ENCODE peak calls at places on chromosome 9, in seven cellular contexts. N is tibial nerve, F is A549, Q is transverse colon, A is sigmoid colon, D is stomach, B is ovary. Y is an unnamed sample.
A peak's percentile ranks its signal among the peaks of the same experiment; 100 is the strongest.

GRCh38 chr9:134455951-134456739 is 129.9 kb downstream of the RXRA start:
- DNase-seq in F (peak; percentile 64), A (peak; percentile 96), N (peak; percentile 87), Q (peak; percentile 81), B (peak; percentile 84), D (peak; percentile 61), Y (peak; percentile 95)

GRCh38 chr9:22030101-22030598 is 21.0 kb upstream of the CDKN2B start:
- DNase-seq in N (no peak), F (no peak), B (no peak), A (no peak), D (no peak), Q (no peak), Y (no peak)

GRCh38 chr9:124343533-124344290 is 71.5 kb downstream of the PSMB7 start:
- DNase-seq in A (no peak), F (no peak), N (no peak), D (no peak), B (no peak), Q (no peak), Y (no peak)

GRCh38 chr9:89993678-89994630 is 389.1 kb downstream of the GADD45G start:
- DNase-seq in N (peak; percentile 31), B (no peak), A (peak; percentile 76), D (no peak), F (peak; percentile 63), Q (peak; percentile 68), Y (no peak)

GRCh38 chr9:73179594-73179993 is 27.9 kb downstream of the ANXA1 start:
- DNase-seq in A (no peak), F (peak; percentile 78), B (no peak), Q (no peak), D (no peak), N (no peak), Y (no peak)

GRCh38 chr9:81898851-81899250 is 29.4 kb upstream of the SPATA31D4 start:
- DNase-seq in A (no peak), D (no peak), N (no peak), Q (no peak), F (no peak), B (no peak), Y (no peak)

GRCh38 chr9:83197611-83198010 is 134.7 kb upstream of the RASEF start:
- DNase-seq in Q (no peak), D (no peak), B (no peak), F (no peak), N (no peak), A (no peak), Y (no peak)

GRCh38 chr9:131402738-131403492 is 9.0 kb downstream of the PRRC2B start:
- DNase-seq in B (peak; percentile 77), Q (peak; percentile 79), A (peak; percentile 96), N (peak; percentile 82), D (peak; percentile 86), F (peak; percentile 79), Y (peak; percentile 97)

GRCh38 chr9:92483896-92484545 is 1.7 kb upstream of the ASPN start:
- DNase-seq in B (no peak), F (no peak), N (no peak), D (no peak), A (no peak), Q (no peak), Y (no peak)

DNA sequence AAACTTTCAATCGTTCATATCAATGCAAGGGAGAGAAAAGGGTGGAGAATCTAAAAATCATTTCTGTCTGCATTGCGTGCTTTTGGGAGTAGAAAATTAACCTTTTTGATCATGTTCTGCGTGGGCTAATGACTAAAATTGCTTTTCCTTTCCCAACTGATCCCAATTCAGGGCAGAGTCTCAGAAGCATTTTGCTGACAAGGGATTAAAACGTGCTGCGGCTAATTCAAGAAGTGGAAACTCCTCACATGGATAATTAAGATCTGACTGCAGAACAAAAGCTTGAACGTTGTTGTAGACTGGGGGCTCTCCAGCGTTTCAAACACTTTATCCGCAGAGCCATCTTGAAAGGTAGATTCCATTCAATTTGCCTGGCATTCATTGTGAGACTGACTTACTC is 485.3 kb upstream of the DMAC1 start:
- DNase-seq in D (no peak), N (no peak), Q (no peak), A (no peak), B (no peak), F (no peak), Y (no peak)
- TF ChIP-seq EP300 in D (no peak), N (no peak), Q (no peak), A (no peak), B (no peak), F (no peak), Y (no peak)

DNA sequence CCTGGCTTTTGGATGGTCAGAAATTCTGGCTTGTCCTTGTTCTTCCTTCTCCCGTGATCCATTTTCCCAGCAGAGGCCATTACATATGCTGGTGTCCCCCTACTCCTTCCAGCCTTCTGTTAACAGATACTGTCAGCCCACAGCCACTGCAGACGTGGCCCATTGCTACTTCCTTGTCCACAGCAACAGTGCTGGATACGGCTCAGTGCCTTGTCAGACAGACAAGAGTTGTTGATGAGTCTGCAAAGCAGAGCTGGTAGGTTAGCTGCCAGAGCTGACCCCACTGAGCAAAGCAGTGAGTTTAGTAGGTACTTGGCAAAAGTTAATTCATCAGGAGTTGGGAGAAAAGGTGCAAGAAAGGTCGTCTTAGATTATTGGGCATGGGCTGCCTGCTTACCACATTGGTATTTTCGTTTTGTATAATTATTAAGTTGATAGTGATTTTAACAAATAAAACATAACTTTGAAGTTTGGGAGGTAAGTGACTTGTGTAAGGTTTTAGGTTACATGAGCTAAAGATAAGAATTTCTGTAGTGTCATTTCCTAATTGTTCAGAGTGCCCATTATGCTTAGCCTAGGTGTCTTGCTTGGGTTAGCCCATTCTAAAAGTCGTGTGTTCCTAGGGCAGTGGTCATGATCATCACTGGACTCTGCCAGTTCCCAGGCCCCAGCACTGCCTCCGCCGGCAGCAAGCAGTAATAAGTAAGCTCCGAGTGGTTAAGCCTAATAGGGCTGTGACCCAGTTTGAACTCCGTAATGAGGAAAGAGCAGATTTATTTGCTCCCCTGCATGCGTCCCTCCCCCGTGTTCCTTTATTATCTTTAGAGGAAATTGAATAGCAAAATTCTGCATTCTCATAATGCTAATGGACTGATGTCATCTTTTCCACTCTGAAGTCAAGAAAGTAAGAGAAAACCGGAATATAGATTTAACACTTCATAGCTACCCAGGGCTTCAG is 292.0 kb downstream of the FANCC start:
- DNase-seq in D (peak; percentile 72), Q (peak; percentile 62), B (no peak), N (no peak), F (peak; percentile 93), A (peak; percentile 87), Y (no peak)
- TF ChIP-seq POLR2A in D (no peak), Q (no peak), B (no peak), N (no peak), F (no peak), A (no peak), Y (no peak)

GRCh38 chr9:687034-687785 is 154.3 kb upstream of the DMRT1 start:
- DNase-seq in F (no peak), N (no peak), D (no peak), A (no peak), Q (no peak), B (no peak), Y (peak; percentile 83)

GRCh38 chr9:684055-684949 is 157.2 kb upstream of the DMRT1 start:
- DNase-seq in Q (no peak), N (no peak), A (no peak), D (no peak), F (no peak), B (no peak), Y (peak; percentile 42)

GRCh38 chr9:684950-685340 is 156.6 kb upstream of the DMRT1 start:
- DNase-seq in N (no peak), A (no peak), D (no peak), B (no peak), F (no peak), Q (no peak), Y (peak; percentile 29)

GRCh38 chr9:687994-688393 is 153.5 kb upstream of the DMRT1 start:
- DNase-seq in A (no peak), B (no peak), D (no peak), F (no peak), N (no peak), Q (no peak), Y (peak; percentile 77)

DNA sequence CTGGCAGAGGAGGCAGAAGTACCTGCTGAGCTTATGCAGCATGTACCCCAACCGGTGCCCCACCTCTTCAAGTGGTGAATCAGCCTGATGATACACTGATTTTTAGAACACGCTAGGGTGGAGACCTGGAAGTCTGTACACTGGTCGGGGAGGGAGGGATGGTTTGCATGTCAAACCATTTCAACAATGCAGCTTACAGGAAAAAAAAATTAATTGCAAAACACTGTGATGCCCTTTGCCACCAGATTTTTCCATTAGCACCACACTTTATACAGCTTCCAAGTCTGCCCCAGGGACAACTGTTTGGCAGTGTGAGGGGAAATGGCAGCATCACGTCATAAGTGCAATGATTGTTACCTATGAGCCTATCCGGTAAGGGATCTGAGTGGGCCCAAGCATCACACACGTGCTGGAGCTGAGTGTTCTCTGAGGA is 155.1 kb upstream of the DMRT1 start:
- DNase-seq in Q (no peak), N (no peak), A (no peak), B (no peak), F (no peak), D (no peak), Y (peak; percentile 91)
- TF ChIP-seq EP300 in Q (no peak), N (peak; percentile 79), A (peak; percentile 30), B (no peak), F (no peak), D (no peak), Y (no peak)

DNA sequence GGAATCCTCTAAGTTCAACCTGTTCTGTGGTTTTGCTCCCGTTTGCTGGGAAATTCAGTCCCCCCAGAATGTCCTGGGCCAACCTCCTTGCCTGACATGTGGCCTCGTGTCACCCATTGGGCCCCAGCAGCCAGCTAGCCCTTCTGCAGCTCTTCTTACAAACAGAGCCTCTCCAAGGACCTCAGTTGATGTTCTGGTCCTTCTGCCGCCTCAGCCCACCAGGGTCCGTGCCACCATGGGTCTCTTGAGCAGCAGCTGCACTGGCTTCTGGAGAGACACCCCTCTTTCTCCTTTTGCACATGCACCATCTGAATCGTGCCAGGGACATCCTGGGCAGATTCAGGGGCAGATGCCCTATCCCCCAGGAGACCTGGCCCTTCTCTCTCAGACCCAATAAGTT is 85.0 kb downstream of the LMX1B start:
- DNase-seq in D (no peak), Q (no peak), A (peak; percentile 36), N (no peak), B (no peak), F (no peak), Y (no peak)
- TF ChIP-seq POLR2A in D (no peak), Q (no peak), A (no peak), N (no peak), B (no peak), F (no peak), Y (no peak)

GRCh38 chr9:127955294-127956015 is 17.8 kb upstream of the DPM2 start:
- DNase-seq in F (peak; percentile 89), D (peak; percentile 85), N (no peak), Q (peak; percentile 93), A (peak; percentile 89), B (no peak), Y (no peak)
- TF ChIP-seq EP300 in F (no peak), D (no peak), N (no peak), Q (no peak), A (peak; percentile 10), B (no peak), Y (no peak)

Y was measured in esophagus muscularis mucosa.